ENCODE peak calls at places on chromosome 2, in nine cellular contexts. U is foreskin keratinocyte, K is RWPE1, W is A549, H is heart left ventricle, N is psoas muscle, L is HCT116, A is upper lobe of left lung, T is upper lobe of right lung. P is an unnamed sample.
A peak's percentile ranks its signal among the peaks of the same experiment; 100 is the strongest.

GRCh38 chr2:9554841-9555337 is 741 bp downstream of the ADAM17 start:
- DNase-seq in L (no peak), U (no peak), K (no peak), W (peak; percentile 90), A (peak; percentile 78), N (no peak), T (no peak), H (peak; percentile 50), P (peak; percentile 57)

GRCh38 chr2:10668402-10669012 is 21.3 kb downstream of the NOL10 start:
- DNase-seq in W (peak; percentile 72), H (no peak), T (no peak), L (peak; percentile 57), N (no peak), U (no peak), K (peak; percentile 26), A (no peak), P (no peak)

GRCh38 chr2:47809903-47810302 is 27.0 kb downstream of the MSH6 start:
- DNase-seq in A (no peak), N (no peak), T (no peak), K (no peak), W (no peak), L (no peak), U (no peak), H (no peak), P (no peak)

GRCh38 chr2:66573866-66574265 is 138.9 kb downstream of the MEIS1 start:
- DNase-seq in T (no peak), U (no peak), N (no peak), H (no peak), K (no peak), A (no peak), W (no peak), L (no peak), P (no peak)

GRCh38 chr2:217951521-217952247 is 51.1 kb downstream of the TNS1 start:
- DNase-seq in W (no peak), T (peak; percentile 78), A (peak; percentile 75), K (no peak), U (no peak), H (no peak), L (no peak), N (peak; percentile 13), P (peak; percentile 91)

GRCh38 chr2:38430603-38431002 is 53.5 kb upstream of the ATL2 start:
- DNase-seq in K (no peak), A (no peak), W (no peak), T (no peak), L (no peak), N (no peak), U (no peak), H (no peak), P (no peak)

GRCh38 chr2:38163006-38163405 is 87.1 kb upstream of the CYP1B1 start:
- DNase-seq in U (no peak), L (no peak), N (no peak), K (no peak), T (no peak), W (peak; percentile 29), H (no peak), A (peak; percentile 40), P (no peak)

GRCh38 chr2:175600024-175600831 is 401.8 kb downstream of the LNPK start:
- DNase-seq in N (peak; percentile 27), K (peak; percentile 18), H (peak; percentile 33), A (no peak), W (no peak), L (no peak), T (no peak), U (no peak), P (peak; percentile 64)

GRCh38 chr2:124241-124880 is 78.1 kb upstream of the FAM110C start:
- DNase-seq in K (peak; percentile 19), L (no peak), T (no peak), A (no peak), N (no peak), U (peak; percentile 40), W (no peak), H (no peak), P (no peak)

GRCh38 chr2:206915136-206915535 is 24.2 kb upstream of the CPO start:
- DNase-seq in W (peak; percentile 56), U (peak; percentile 81), A (peak; percentile 21), L (peak; percentile 68), H (no peak), N (no peak), T (no peak), K (peak; percentile 32), P (no peak)

GRCh38 chr2:11762031-11762430 is 15.6 kb downstream of the LPIN1 start:
- DNase-seq in K (no peak), T (no peak), A (no peak), L (no peak), N (no peak), U (no peak), W (no peak), H (no peak), P (no peak)

GRCh38 chr2:111122631-111123421 is 2.1 kb downstream of the BCL2L11 start:
- DNase-seq in K (peak; percentile 60), H (peak; percentile 89), A (peak; percentile 82), N (peak; percentile 87), U (no peak), T (peak; percentile 88), W (peak; percentile 76), L (no peak), P (peak; percentile 82)

GRCh38 chr2:173982918-173983317 is 17.7 kb upstream of the SP3 start:
- DNase-seq in T (no peak), N (no peak), U (peak; percentile 67), W (peak; percentile 42), A (no peak), K (peak; percentile 70), H (peak; percentile 55), L (no peak), P (peak; percentile 49)

GRCh38 chr2:207156451-207157161 is 9.1 kb downstream of the KLF7 start:
- DNase-seq in K (no peak), H (no peak), A (no peak), T (no peak), U (no peak), N (no peak), W (no peak), L (no peak), P (no peak)

DNA sequence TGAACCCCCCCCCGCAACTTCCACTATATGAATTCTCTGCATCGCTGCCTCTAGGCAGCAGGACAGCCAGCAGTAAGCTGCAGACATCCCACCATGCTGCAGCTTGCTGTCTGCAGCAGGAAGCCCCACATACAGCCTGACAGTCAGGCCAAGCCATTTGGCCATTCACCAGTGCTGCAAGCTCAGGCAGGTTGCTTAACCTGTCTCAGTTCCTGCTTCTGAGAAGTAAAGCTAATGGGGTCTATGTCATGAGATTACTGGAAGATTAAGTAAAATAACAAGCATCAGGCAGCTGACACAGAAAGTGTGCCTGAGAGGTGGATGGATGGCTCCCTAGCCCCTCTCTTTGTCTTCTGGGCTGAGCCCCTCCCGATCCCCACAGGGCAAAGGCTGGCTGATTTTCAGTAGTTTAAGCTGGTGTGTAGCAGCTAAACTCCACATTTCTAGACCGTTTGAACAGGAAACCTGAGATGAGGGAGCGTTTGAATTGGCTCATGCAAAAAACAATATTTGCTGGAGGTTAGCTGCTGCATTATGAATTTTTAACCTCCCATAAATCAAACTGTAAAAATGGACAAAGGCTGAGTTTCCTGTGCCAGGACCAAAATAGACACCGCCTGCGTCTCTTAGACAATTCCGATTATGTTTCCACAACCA is 193.8 kb upstream of the ARL4C start:
- DNase-seq in H (no peak), A (no peak), T (no peak), K (no peak), L (no peak), N (no peak), U (no peak), W (no peak), P (no peak)
- H3K27ac ChIP-seq in H (no peak overlapping the region), A (no peak overlapping the region), T (no peak overlapping the region), K (peak overlapping the region; percentile 84), L (no peak overlapping the region), N (no peak overlapping the region), U (peak overlapping the region; percentile 17), W (peak overlapping the region; percentile 74), P (no peak overlapping the region)

DNA sequence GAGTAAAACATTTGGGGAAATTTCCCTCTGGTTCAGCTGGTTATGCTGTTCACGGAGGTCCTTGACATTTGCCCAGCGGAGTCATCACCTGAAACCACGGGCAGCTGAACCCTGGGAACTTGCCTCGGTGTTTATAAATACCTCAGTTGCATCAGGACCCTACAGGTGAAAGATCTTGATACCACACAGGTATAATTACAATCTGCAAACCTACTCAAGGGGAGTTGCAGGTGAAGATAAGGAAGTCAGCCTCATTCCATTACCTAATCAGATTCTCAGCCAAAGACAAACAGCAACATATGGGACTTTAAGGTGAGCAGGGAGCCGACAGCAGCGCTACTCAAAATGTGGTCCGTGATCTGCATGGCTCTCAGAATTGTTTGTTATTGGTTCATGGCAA is 37.0 kb upstream of the ATIC start:
- DNase-seq in A (no peak), U (no peak), T (no peak), H (no peak), K (no peak), N (no peak), L (no peak), W (no peak), P (no peak)
- TF ChIP-seq CTCF in A (no peak), U (no peak), T (no peak), H (no peak), K (no peak), N (no peak), L (no peak), W (no peak), P (no peak)

GRCh38 chr2:167785606-167786005 is 461.8 kb downstream of the STK39 start:
- DNase-seq in U (no peak), W (no peak), A (no peak), L (no peak), K (no peak), N (no peak), T (no peak), H (no peak), P (no peak)

GRCh38 chr2:167787021-167787420 is 460.4 kb downstream of the STK39 start:
- DNase-seq in H (no peak), K (no peak), W (no peak), A (no peak), L (no peak), N (no peak), U (no peak), T (no peak), P (no peak)

GRCh38 chr2:167783266-167784070 is 463.9 kb downstream of the STK39 start:
- DNase-seq in L (no peak), K (no peak), W (no peak), T (no peak), A (no peak), N (peak; percentile 18), U (no peak), H (no peak), P (no peak)

GRCh38 chr2:167787562-167787961 is 459.8 kb downstream of the STK39 start:
- DNase-seq in H (no peak), K (no peak), W (no peak), U (no peak), A (no peak), T (no peak), L (no peak), N (no peak), P (no peak)

GRCh38 chr2:167784071-167784400 is 463.4 kb downstream of the STK39 start:
- DNase-seq in T (no peak), L (no peak), U (no peak), N (no peak), W (no peak), A (no peak), K (no peak), H (no peak), P (no peak)
- H3K27ac ChIP-seq in T (no peak overlapping the region), L (no peak overlapping the region), U (no peak overlapping the region), N (peak overlapping the region; percentile 73), W (no peak overlapping the region), A (no peak overlapping the region), K (no peak overlapping the region), H (no peak overlapping the region), P (no peak overlapping the region)

DNA sequence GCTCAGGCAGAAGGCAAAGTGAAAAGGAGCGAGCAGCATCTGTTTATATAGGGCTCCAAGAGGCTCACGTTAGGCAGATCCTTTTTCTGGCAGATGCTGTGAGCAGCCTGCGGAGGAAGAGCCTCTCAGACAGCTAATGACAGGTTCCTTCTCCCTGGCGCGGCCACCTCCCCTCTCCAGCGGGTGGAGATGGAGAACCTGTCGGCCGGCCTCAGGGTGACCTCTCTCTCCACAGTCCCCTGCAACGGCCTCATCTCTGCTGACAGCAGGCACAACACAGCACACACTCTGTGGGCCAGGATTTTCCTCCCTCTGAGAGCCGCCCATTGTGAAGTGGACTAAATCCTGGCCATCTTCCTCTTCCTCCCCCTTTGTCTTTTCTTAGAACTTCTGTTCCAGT is 119.8 kb downstream of the PRKCE start:
- DNase-seq in T (peak; percentile 66), H (peak; percentile 87), U (no peak), N (peak; percentile 39), A (peak; percentile 56), K (no peak), L (no peak), W (no peak), P (no peak)
- TF ChIP-seq CTCF in T (no peak), H (no peak), U (no peak), N (no peak), A (no peak), K (no peak), L (no peak), W (no peak), P (no peak)